ENCODE peak calls at places on chromosomes 6 and 20, in six cellular contexts. L, K, O, C, V and U are unnamed samples.

GRCh38 chr20:35626386-35627001 is 10.9 kb downstream of the SPAG4 start:
- DNase-seq in V (no peak), K (no peak), C (no peak), L (no peak), O (no peak), U (no peak)

GRCh38 chr6:93779086-93779858 is 359.9 kb upstream of the EPHA7 start:
- DNase-seq in V (no peak), L (no peak), C (no peak), K (no peak), O (no peak), U (no peak)

GRCh38 chr6:35496851-35497570 is at the start of gene TEAD3:
- DNase-seq in L (no peak), O (peak), C (peak), K (peak), V (no peak), U (peak)

GRCh38 chr20:10505320-10506226 is 70.5 kb downstream of the SLX4IP start:
- DNase-seq in L (no peak), O (no peak), C (peak), K (no peak), V (no peak), U (no peak)

GRCh38 chr6:74626288-74626687 is 579.6 kb downstream of the COL12A1 start:
- DNase-seq in C (no peak), O (no peak), L (no peak), K (no peak), V (no peak), U (no peak)

GRCh38 chr6:169019727-169020491 is 233.7 kb downstream of the THBS2 start:
- DNase-seq in L (peak), V (no peak), C (no peak), O (peak), K (no peak), U (no peak)

GRCh38 chr6:1895721-1896120 is 286.0 kb downstream of the FOXC1 start:
- DNase-seq in V (no peak), K (no peak), O (no peak), L (no peak), C (no peak), U (no peak)

GRCh38 chr6:114162691-114163090 is 180.1 kb downstream of the HS3ST5 start:
- DNase-seq in V (no peak), L (no peak), C (no peak), O (no peak), K (no peak), U (no peak)

GRCh38 chr6:143501851-143502250 is 9.7 kb downstream of the FUCA2 start:
- DNase-seq in L (no peak), C (no peak), V (no peak), K (no peak), O (no peak), U (no peak)

GRCh38 chr20:31839782-31840487 is 5.5 kb downstream of the FOXS1 start:
- DNase-seq in C (no peak), L (no peak), K (no peak), V (no peak), O (no peak), U (no peak)

GRCh38 chr20:48787861-48788375 is 39.9 kb downstream of the PREX1 start:
- DNase-seq in O (peak), C (peak), K (no peak), V (no peak), L (no peak), U (no peak)

GRCh38 chr20:49045440-49046086 is 549 bp upstream of the CSE1L start:
- DNase-seq in O (peak), L (no peak), V (no peak), C (peak), K (no peak), U (no peak)

GRCh38 chr20:57557926-57558613 is 2.8 kb upstream of the PCK1 start:
- DNase-seq in C (no peak), V (no peak), L (no peak), K (no peak), O (no peak), U (no peak)

GRCh38 chr6:167968091-167968490 is 29.4 kb upstream of the KIF25 start:
- DNase-seq in V (no peak), C (peak), K (no peak), O (peak), L (peak), U (no peak)

GRCh38 chr6:118963003-118963402 is 28.0 kb upstream of the MCM9 start:
- DNase-seq in O (no peak), V (no peak), L (no peak), K (no peak), C (no peak), U (no peak)

GRCh38 chr6:150813993-150814359 is 51.5 kb upstream of the MTHFD1L start:
- DNase-seq in K (no peak), L (no peak), V (peak), O (peak), C (no peak), U (no peak)

GRCh38 chr6:168057836-168058235 is 21.2 kb downstream of the FRMD1 start:
- DNase-seq in K (no peak), L (no peak), C (no peak), O (no peak), V (no peak), U (no peak)

GRCh38 chr20:51995551-51995951 is 193.2 kb upstream of the SALL4 start:
- DNase-seq in O (no peak), C (no peak), L (no peak), K (no peak), V (no peak), U (no peak)

GRCh38 chr20:62723351-62723750 is 14.7 kb downstream of the NTSR1 start:
- DNase-seq in K (no peak), L (no peak), C (no peak), V (no peak), O (no peak), U (no peak)

GRCh38 chr6:127864701-127865100 is 36.2 kb downstream of the THEMIS start:
- DNase-seq in O (peak), C (no peak), L (no peak), V (no peak), K (no peak), U (no peak)

GRCh38 chr6:126170875-126171489 is 168.9 kb upstream of the CENPW start:
- DNase-seq in O (peak), L (no peak), K (no peak), V (peak), C (no peak), U (no peak)

GRCh38 chr6:100897671-100898070 is 16.5 kb upstream of the ASCC3 start:
- DNase-seq in C (no peak), L (no peak), V (no peak), K (no peak), O (no peak), U (no peak)
- TF ChIP-seq POLR2A in C (no peak), L (no peak), V (no peak), K (no peak), O (no peak), U (no peak)

DNA sequence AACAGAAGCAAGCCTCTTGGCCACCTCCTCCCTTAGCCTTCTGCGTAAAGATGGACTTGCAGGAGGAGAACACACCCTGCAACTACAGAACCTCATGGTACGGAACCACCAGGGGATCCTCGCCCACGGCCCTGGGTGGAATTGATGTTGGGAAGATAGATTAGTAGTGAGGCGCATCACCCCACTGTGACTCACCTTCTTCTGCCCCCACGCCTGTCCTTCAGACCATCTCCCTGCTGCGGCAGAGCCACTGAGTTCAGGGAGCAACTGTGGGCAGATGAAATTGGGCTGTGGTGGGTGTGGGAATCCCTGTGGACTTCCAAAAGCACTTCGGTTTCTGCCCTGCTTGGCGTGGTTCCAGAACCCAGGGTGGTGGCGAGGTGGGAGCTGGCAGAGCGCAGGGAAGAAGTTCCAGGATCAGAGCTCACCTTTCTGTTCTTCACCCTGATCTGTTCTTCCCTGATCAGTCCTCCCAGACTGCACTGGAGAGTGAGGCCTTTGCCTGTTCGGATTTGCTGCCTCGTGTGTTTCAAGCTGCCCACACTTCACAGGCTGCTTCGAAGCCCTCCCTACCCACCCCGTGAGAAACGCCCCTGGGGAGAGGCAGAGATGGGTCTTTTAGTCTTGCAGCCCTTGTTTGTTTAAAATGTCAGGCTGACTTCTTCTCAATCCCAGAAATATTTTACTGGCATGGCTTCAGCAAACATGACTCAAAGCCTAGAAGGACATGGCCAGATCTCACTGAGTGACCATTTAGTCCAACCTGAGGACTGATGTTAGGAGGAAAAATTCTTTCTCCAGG is 92.8 kb upstream of the MLN start:
- DNase-seq in O (no peak), L (no peak), C (peak), K (no peak), V (no peak), U (no peak)
- TF ChIP-seq TAF1 in O (no peak), L (no peak), C (no peak), K (no peak), V (no peak), U (no peak)

GRCh38 chr6:4999586-4999985 is 4.3 kb downstream of the RPP40 start:
- DNase-seq in C (no peak), V (no peak), O (no peak), K (no peak), L (no peak), U (no peak)

GRCh38 chr6:5006182-5006581 is 2.3 kb upstream of the RPP40 start:
- DNase-seq in O (no peak), K (no peak), C (no peak), V (no peak), L (no peak), U (no peak)

GRCh38 chr6:5004373-5005037 is 668 bp upstream of the RPP40 start:
- DNase-seq in O (no peak), V (peak), L (no peak), K (no peak), C (no peak), U (no peak)

GRCh38 chr6:5007531-5007930 is 3.7 kb upstream of the RPP40 start:
- DNase-seq in C (no peak), L (no peak), V (no peak), O (no peak), K (no peak), U (no peak)

DNA sequence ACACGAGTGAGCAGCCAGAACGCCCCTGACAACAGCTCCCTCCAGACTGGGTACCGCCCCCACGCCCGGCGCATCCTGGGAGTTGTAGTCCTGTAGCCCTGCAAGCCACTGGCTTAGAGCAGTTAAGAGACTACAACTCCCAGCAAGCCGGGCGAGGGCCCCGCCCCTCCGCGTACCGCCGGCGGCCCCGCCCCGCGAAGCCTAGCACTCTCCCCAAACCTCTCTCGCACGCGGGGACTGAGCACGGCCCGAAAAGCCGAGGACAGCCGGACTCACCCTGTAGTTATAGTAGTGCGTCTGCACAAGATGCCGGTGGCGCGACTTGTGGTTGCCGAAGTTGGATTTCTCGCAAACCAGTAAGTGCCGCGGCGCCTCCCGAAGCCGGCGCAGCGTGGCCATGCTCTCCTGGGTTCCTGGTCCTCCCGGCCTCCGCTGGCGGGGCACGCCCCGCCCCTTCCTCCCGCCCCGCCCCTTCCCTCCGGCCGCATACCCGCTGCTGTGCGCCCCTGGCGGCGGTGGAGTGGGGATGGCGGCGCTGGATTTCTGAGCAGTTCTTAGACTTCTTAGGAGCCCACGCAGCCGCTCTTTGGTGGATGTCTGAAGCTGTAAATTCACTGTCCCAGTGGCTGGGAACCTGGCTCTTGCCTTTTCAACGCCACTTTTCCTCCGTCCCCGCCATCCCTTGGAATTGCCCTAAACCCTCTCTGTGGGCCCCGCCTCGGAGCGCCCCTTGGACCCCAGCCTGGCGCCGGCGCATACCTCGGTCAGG is at the start of gene RPP40:
- DNase-seq in L (peak), O (peak), K (peak), C (peak), V (peak), U (peak)
- TF ChIP-seq POLR2AphosphoS5 in L (no peak), O (peak), K (peak), C (peak), V (no peak), U (peak)

GRCh38 chr6:159790149-159790946 is at the start of gene MRPL18:
- DNase-seq in K (peak), C (peak), V (peak), L (peak), O (peak), U (peak)
- TF ChIP-seq POLR2A in K (peak), C (peak), V (peak), L (peak), O (peak), U (peak)

GRCh38 chr6:99426454-99426762 is 1.3 kb upstream of the PNISR start:
- DNase-seq in V (no peak), C (no peak), K (no peak), O (no peak), L (no peak), U (no peak)

GRCh38 chr6:99424761-99425646 is at the start of gene PNISR:
- DNase-seq in C (peak), V (peak), L (peak), K (peak), O (peak), U (peak)

GRCh38 chr6:99427988-99428387 is 2.9 kb upstream of the PNISR start:
- DNase-seq in C (no peak), K (no peak), V (no peak), O (no peak), L (no peak), U (no peak)

GRCh38 chr6:99424022-99424421 is 1.1 kb downstream of the PNISR start:
- DNase-seq in L (no peak), C (no peak), O (no peak), V (no peak), K (no peak), U (no peak)

GRCh38 chr6:99425647-99426453 is 742 bp upstream of the PNISR start:
- DNase-seq in L (peak), K (no peak), C (peak), O (peak), V (no peak), U (peak)
- TF ChIP-seq TAF1 in L (peak), K (no peak), C (peak), O (peak), V (peak), U (no peak)

GRCh38 chr6:31581511-31582229 is 554 bp downstream of the LTB start:
- DNase-seq in K (no peak), C (no peak), O (no peak), V (no peak), L (no peak), U (no peak)

GRCh38 chr6:31579546-31580445 is 2.4 kb downstream of the LTB start:
- DNase-seq in V (no peak), L (no peak), O (no peak), C (no peak), K (no peak), U (no peak)

GRCh38 chr6:31580446-31580755 is 1.8 kb downstream of the LTB start:
- DNase-seq in O (no peak), L (no peak), V (no peak), K (no peak), C (no peak), U (no peak)

GRCh38 chr6:31582230-31582601 is at the start of gene LTB:
- DNase-seq in V (no peak), K (no peak), L (no peak), O (no peak), C (no peak), U (no peak)

GRCh38 chr6:31580807-31581437 is 1.3 kb downstream of the LTB start:
- DNase-seq in L (peak), V (no peak), K (peak), O (peak), C (peak), U (no peak)
- TF ChIP-seq POLR2AphosphoS5 in L (peak), V (peak), K (peak), O (peak), C (peak), U (peak)

DNA sequence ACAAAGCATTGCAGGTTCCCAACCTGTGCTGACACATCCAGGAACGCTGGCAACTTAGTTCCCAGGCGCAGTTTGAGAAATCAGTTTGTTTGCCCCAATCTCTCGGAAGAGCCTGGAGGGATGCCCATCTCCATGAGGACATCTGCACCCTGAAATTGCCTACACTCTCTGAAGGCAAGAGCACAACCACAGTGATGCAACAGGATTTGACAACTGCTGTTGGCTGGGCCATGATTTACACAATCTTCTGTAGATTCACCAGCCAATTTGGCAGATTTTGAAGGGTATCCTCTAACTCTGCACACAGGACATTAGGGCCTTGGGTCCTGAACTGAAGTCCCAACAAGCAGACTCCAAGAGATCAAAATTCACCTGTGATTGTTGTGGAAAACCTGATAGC is 3.4 kb downstream of the APMAP start:
- DNase-seq in L (no peak), V (no peak), K (no peak), O (no peak), C (no peak), U (no peak)
- TF ChIP-seq POLR2A in L (no peak), V (no peak), K (no peak), O (no peak), C (no peak), U (no peak)

GRCh38 chr6:124958759-124959354 is 3.4 kb upstream of the RNF217 start:
- DNase-seq in L (no peak), V (no peak), K (no peak), C (no peak), O (no peak), U (no peak)
- TF ChIP-seq TAF1 in L (no peak), V (no peak), K (no peak), C (no peak), O (no peak), U (no peak)